ENCODE peak calls at places on chromosome 16, in ten cellular contexts. Z, P, L, M, C, R, S, K, I and T are unnamed samples.
A peak's percentile ranks its signal among the peaks of the same experiment; 100 is the strongest.

GRCh38 chr16:55073830-55074229 is 143.2 kb downstream of the IRX5 start:
- DNase-seq in Z (no peak), C (no peak), K (no peak), M (no peak), I (no peak), R (no peak), P (peak; percentile 5), S (no peak), L (no peak), T (no peak)

GRCh38 chr16:71645450-71645849 is 19.5 kb downstream of the MARVELD3 start:
- DNase-seq in R (no peak), C (no peak), P (peak; percentile 70), K (peak; percentile 10), I (peak; percentile 77), M (no peak), L (no peak), S (peak; percentile 39), Z (peak; percentile 70), T (peak; percentile 54)

GRCh38 chr16:28549301-28549899 is 4.3 kb upstream of the SGF29 start:
- DNase-seq in M (no peak), C (no peak), R (no peak), P (peak; percentile 50), K (no peak), S (peak; percentile 44), Z (peak; percentile 45), I (peak; percentile 88), L (no peak), T (peak; percentile 75)

GRCh38 chr16:57446530-57447141 is 549 bp downstream of the CIAPIN1 start:
- DNase-seq in C (peak; percentile 51), M (no peak), P (peak; percentile 67), I (peak; percentile 88), L (peak; percentile 34), S (peak; percentile 71), Z (peak; percentile 56), R (no peak), K (peak; percentile 6), T (peak; percentile 12)

GRCh38 chr16:80058236-80058635 is 457.7 kb upstream of the MAF start:
- DNase-seq in C (no peak), R (no peak), I (no peak), L (no peak), S (peak; percentile 25), M (no peak), Z (no peak), K (no peak), P (no peak), T (no peak)

GRCh38 chr16:86215979-86216585 is 294.2 kb upstream of the FOXF1 start:
- DNase-seq in C (no peak), S (no peak), K (no peak), L (no peak), P (no peak), I (no peak), M (no peak), Z (no peak), R (no peak), T (no peak)

GRCh38 chr16:79210629-79211028 is 389.9 kb downstream of the MAF start:
- DNase-seq in K (no peak), L (no peak), S (no peak), I (no peak), C (no peak), M (no peak), P (no peak), R (no peak), Z (no peak), T (no peak)

GRCh38 chr16:68275611-68276191 is 11.4 kb downstream of the SLC7A6 start:
- DNase-seq in P (peak; percentile 35), Z (no peak), C (no peak), K (no peak), I (no peak), S (no peak), M (no peak), L (no peak), R (no peak), T (peak; percentile 60)

GRCh38 chr16:20944861-20945390 is 44.4 kb downstream of the LYRM1 start:
- DNase-seq in P (no peak), S (no peak), L (no peak), R (no peak), M (no peak), K (peak; percentile 57), C (no peak), I (no peak), Z (peak; percentile 16), T (peak; percentile 45)

GRCh38 chr16:28163699-28164584 is 47.8 kb downstream of the XPO6 start:
- DNase-seq in M (no peak), R (peak; percentile 92), L (no peak), K (peak; percentile 81), P (no peak), Z (no peak), C (no peak), S (peak; percentile 43), I (no peak), T (no peak)

GRCh38 chr16:77496934-77497333 is 62.1 kb upstream of the ADAMTS18 start:
- DNase-seq in K (peak; percentile 30), P (no peak), I (no peak), R (no peak), S (no peak), L (no peak), Z (no peak), M (no peak), C (no peak), T (no peak)

GRCh38 chr16:82260212-82260795 is 90.3 kb upstream of the MPHOSPH6 start:
- DNase-seq in S (no peak), K (no peak), M (no peak), I (no peak), P (no peak), R (no peak), Z (no peak), C (no peak), L (no peak), T (no peak)

GRCh38 chr16:77402118-77402517 is 32.7 kb downstream of the ADAMTS18 start:
- DNase-seq in M (no peak), I (no peak), R (no peak), C (no peak), P (no peak), L (no peak), Z (no peak), K (no peak), S (no peak), T (no peak)

GRCh38 chr16:84110527-84110926 is 6.2 kb downstream of the MBTPS1 start:
- DNase-seq in K (no peak), P (no peak), R (no peak), L (no peak), Z (no peak), S (no peak), C (no peak), M (no peak), I (no peak), T (no peak)

GRCh38 chr16:19578378-19578851 is 22.9 kb downstream of the VPS35L start:
- DNase-seq in Z (no peak), I (no peak), S (no peak), L (no peak), R (no peak), M (no peak), P (no peak), K (peak; percentile 78), C (no peak), T (no peak)

GRCh38 chr16:71927787-71928186 is 32.5 kb downstream of the IST1 start:
- DNase-seq in S (no peak), L (no peak), C (no peak), M (no peak), P (no peak), K (no peak), I (no peak), R (no peak), Z (no peak), T (no peak)

GRCh38 chr16:75267631-75268264 is 16.3 kb upstream of the BCAR1 start:
- DNase-seq in Z (no peak), P (peak; percentile 93), K (no peak), L (peak; percentile 65), S (peak; percentile 51), R (no peak), I (peak; percentile 98), C (no peak), M (no peak), T (peak; percentile 83)

GRCh38 chr16:72635694-72636093 is 412.2 kb downstream of the ZFHX3 start:
- DNase-seq in K (no peak), S (no peak), P (no peak), C (no peak), M (no peak), Z (no peak), L (no peak), I (no peak), R (no peak), T (no peak)

GRCh38 chr16:23435500-23435899 is 17.5 kb downstream of the COG7 start:
- DNase-seq in P (peak; percentile 42), R (no peak), Z (peak; percentile 85), K (no peak), L (peak; percentile 68), M (no peak), C (peak; percentile 51), I (no peak), S (peak; percentile 58), T (peak; percentile 65)

GRCh38 chr16:50881953-50882352 is 140.1 kb downstream of the CYLD start:
- DNase-seq in L (no peak), I (no peak), R (no peak), P (no peak), Z (no peak), C (no peak), K (no peak), M (no peak), S (no peak), T (no peak)

GRCh38 chr16:89119661-89120141 is 26.0 kb downstream of the ACSF3 start:
- DNase-seq in P (no peak), R (no peak), L (no peak), Z (no peak), M (no peak), C (no peak), K (no peak), I (peak; percentile 38), S (no peak), T (no peak)

GRCh38 chr16:73032548-73033270 is 15.2 kb downstream of the ZFHX3 start:
- DNase-seq in M (no peak), K (no peak), S (no peak), C (no peak), I (no peak), R (no peak), P (no peak), L (no peak), Z (peak; percentile 92), T (no peak)

GRCh38 chr16:55367301-55367745 is 43.3 kb downstream of the IRX6 start:
- DNase-seq in Z (no peak), S (peak; percentile 17), I (no peak), C (no peak), R (no peak), M (no peak), L (no peak), P (no peak), K (peak; percentile 3), T (no peak)

GRCh38 chr16:12781777-12782176 is 21.9 kb downstream of the CPPED1 start:
- DNase-seq in R (no peak), S (no peak), Z (no peak), I (no peak), C (no peak), K (no peak), L (no peak), M (no peak), P (no peak), T (no peak)

GRCh38 chr16:66427871-66428681 is 981 bp downstream of the BEAN1 start:
- DNase-seq in M (no peak), K (no peak), P (no peak), I (peak; percentile 93), L (no peak), C (no peak), R (no peak), S (peak; percentile 44), Z (peak; percentile 57), T (no peak)

GRCh38 chr16:81586421-81586820 is 141.8 kb downstream of the CMIP start:
- DNase-seq in R (no peak), Z (no peak), C (peak; percentile 59), K (peak; percentile 48), I (no peak), P (no peak), L (no peak), S (no peak), M (no peak), T (peak; percentile 44)

GRCh38 chr16:87231295-87231694 is 85.9 kb downstream of the C16orf95 start:
- DNase-seq in C (no peak), Z (no peak), P (no peak), R (no peak), K (no peak), I (no peak), L (no peak), S (no peak), M (no peak), T (peak; percentile 36)

GRCh38 chr16:46918905-46919792 is 35.0 kb downstream of the GPT2 start:
- DNase-seq in L (peak; percentile 86), I (peak; percentile 65), Z (no peak), S (no peak), P (peak; percentile 56), M (no peak), K (no peak), R (no peak), C (peak; percentile 78), T (no peak)